ENCODE peak calls at places on chromosomes 7 and 10, in nine cellular contexts. One of them, this sample, is unnamed.
A peak's percentile ranks its signal among the peaks of the same experiment; 100 is the strongest.

GRCh38 chr10:17175551-17175950 is 25.9 kb downstream of the TRDMT1 start:
- DNase-seq in stimulated activated CD8-positive, alpha-beta memory T cell treated with anti-CD3 and anti-CD28 coated beads, Interleukin-4, amount 100 ng/mL, for 24 hours: no peak
- DNase-seq in skeletal muscle cell: no peak
- DNase-seq in colonic mucosa: no peak
- DNase-seq in glomerular endothelial cell: no peak
- DNase-seq in HS-27A: no peak
- DNase-seq in caudate nucleus: no peak
- DNase-seq in ELF-1: no peak
- DNase-seq in activated naive CD4-positive, alpha-beta T cell: no peak
- DNase-seq in this sample: no peak

GRCh38 chr10:70496341-70497119 is 18.0 kb downstream of the PALD1 start:
- DNase-seq in stimulated activated CD8-positive, alpha-beta memory T cell treated with anti-CD3 and anti-CD28 coated beads, Interleukin-4, amount 100 ng/mL, for 24 hours: no peak
- DNase-seq in colonic mucosa: no peak
- DNase-seq in HS-27A: no peak
- DNase-seq in skeletal muscle cell: no peak
- DNase-seq in ELF-1: no peak
- DNase-seq in glomerular endothelial cell: no peak
- DNase-seq in activated naive CD4-positive, alpha-beta T cell: no peak
- DNase-seq in caudate nucleus: no peak
- DNase-seq in this sample: no peak

GRCh38 chr10:87700031-87700796 is 40.5 kb downstream of the PAPSS2 start:
- DNase-seq in ELF-1: no peak
- DNase-seq in glomerular endothelial cell: no peak
- DNase-seq in caudate nucleus: no peak
- DNase-seq in HS-27A: no peak
- DNase-seq in stimulated activated CD8-positive, alpha-beta memory T cell treated with anti-CD3 and anti-CD28 coated beads, Interleukin-4, amount 100 ng/mL, for 24 hours: no peak
- DNase-seq in activated naive CD4-positive, alpha-beta T cell: no peak
- DNase-seq in colonic mucosa: no peak
- DNase-seq in skeletal muscle cell: no peak
- DNase-seq in this sample: no peak

GRCh38 chr10:91032614-91033248 is 111.8 kb upstream of the ANKRD1 start:
- DNase-seq in colonic mucosa: peak; percentile 21
- DNase-seq in skeletal muscle cell: peak; percentile 71
- DNase-seq in HS-27A: no peak
- DNase-seq in stimulated activated CD8-positive, alpha-beta memory T cell treated with anti-CD3 and anti-CD28 coated beads, Interleukin-4, amount 100 ng/mL, for 24 hours: no peak
- DNase-seq in caudate nucleus: no peak
- DNase-seq in glomerular endothelial cell: no peak
- DNase-seq in activated naive CD4-positive, alpha-beta T cell: no peak
- DNase-seq in ELF-1: no peak
- DNase-seq in this sample: no peak

GRCh38 chr10:89206402-89207180 is 526 bp downstream of the CH25H start:
- DNase-seq in ELF-1: no peak
- DNase-seq in activated naive CD4-positive, alpha-beta T cell: peak; percentile 30
- DNase-seq in HS-27A: no peak
- DNase-seq in glomerular endothelial cell: no peak
- DNase-seq in colonic mucosa: peak; percentile 35
- DNase-seq in skeletal muscle cell: no peak
- DNase-seq in stimulated activated CD8-positive, alpha-beta memory T cell treated with anti-CD3 and anti-CD28 coated beads, Interleukin-4, amount 100 ng/mL, for 24 hours: no peak
- DNase-seq in caudate nucleus: no peak
- DNase-seq in this sample: no peak

GRCh38 chr10:125742465-125742864 is 23.0 kb downstream of the EDRF1 start:
- DNase-seq in skeletal muscle cell: no peak
- DNase-seq in stimulated activated CD8-positive, alpha-beta memory T cell treated with anti-CD3 and anti-CD28 coated beads, Interleukin-4, amount 100 ng/mL, for 24 hours: no peak
- DNase-seq in activated naive CD4-positive, alpha-beta T cell: no peak
- DNase-seq in glomerular endothelial cell: no peak
- DNase-seq in ELF-1: no peak
- DNase-seq in colonic mucosa: no peak
- DNase-seq in caudate nucleus: no peak
- DNase-seq in HS-27A: no peak
- DNase-seq in this sample: no peak

GRCh38 chr7:103037476-103037822 is 37.1 kb downstream of the FBXL13 start:
- DNase-seq in ELF-1: no peak
- DNase-seq in stimulated activated CD8-positive, alpha-beta memory T cell treated with anti-CD3 and anti-CD28 coated beads, Interleukin-4, amount 100 ng/mL, for 24 hours: no peak
- DNase-seq in skeletal muscle cell: no peak
- DNase-seq in caudate nucleus: no peak
- DNase-seq in HS-27A: no peak
- DNase-seq in colonic mucosa: no peak
- DNase-seq in glomerular endothelial cell: no peak
- DNase-seq in activated naive CD4-positive, alpha-beta T cell: no peak
- DNase-seq in this sample: no peak

GRCh38 chr10:46028584-46029570 is 1.5 kb downstream of the NCOA4 start:
- DNase-seq in caudate nucleus: no peak
- DNase-seq in HS-27A: no peak
- DNase-seq in activated naive CD4-positive, alpha-beta T cell: no peak
- DNase-seq in skeletal muscle cell: peak; percentile 37
- DNase-seq in stimulated activated CD8-positive, alpha-beta memory T cell treated with anti-CD3 and anti-CD28 coated beads, Interleukin-4, amount 100 ng/mL, for 24 hours: no peak
- DNase-seq in ELF-1: no peak
- DNase-seq in glomerular endothelial cell: no peak
- DNase-seq in colonic mucosa: peak; percentile 56
- DNase-seq in this sample: peak; percentile 51